ENCODE peak calls at places on chromosome 15, in six cellular contexts. One of them, this sample, is unnamed.
A peak's percentile ranks its signal among the peaks of the same experiment; 100 is the strongest.

GRCh38 chr15:74749832-74750231 is 1.2 kb downstream of the CYP1A2 start:
- DNase-seq in mesenchymal stem cell: no peak
- DNase-seq in neuronal stem cell: no peak
- DNase-seq in IMR-90: no peak
- DNase-seq in H1: no peak
- DNase-seq in trophoblast cell: no peak
- DNase-seq in this sample: no peak

GRCh38 chr15:76289582-76289981 is 21.7 kb downstream of the ETFA start:
- DNase-seq in neuronal stem cell: no peak
- DNase-seq in IMR-90: no peak
- DNase-seq in mesenchymal stem cell: no peak
- DNase-seq in trophoblast cell: peak; percentile 82
- DNase-seq in H1: no peak
- DNase-seq in this sample: no peak

GRCh38 chr15:50353251-50353998 is 1.6 kb downstream of the GABPB1 start:
- DNase-seq in IMR-90: peak; percentile 95
- DNase-seq in neuronal stem cell: no peak
- DNase-seq in mesenchymal stem cell: peak; percentile 93
- DNase-seq in H1: no peak
- DNase-seq in trophoblast cell: peak; percentile 79
- DNase-seq in this sample: no peak

GRCh38 chr15:49902791-49903481 is 216.1 kb downstream of the ATP8B4 start:
- DNase-seq in mesenchymal stem cell: peak; percentile 65
- DNase-seq in IMR-90: peak; percentile 66
- DNase-seq in trophoblast cell: no peak
- DNase-seq in H1: no peak
- DNase-seq in neuronal stem cell: no peak
- DNase-seq in this sample: no peak

GRCh38 chr15:95872366-95872771 is 458.1 kb upstream of the NR2F2 start:
- DNase-seq in trophoblast cell: peak; percentile 95
- DNase-seq in mesenchymal stem cell: peak; percentile 38
- DNase-seq in H1: no peak
- DNase-seq in IMR-90: peak; percentile 82
- DNase-seq in neuronal stem cell: no peak
- DNase-seq in this sample: no peak

GRCh38 chr15:97446138-97446537 is 514.4 kb upstream of the ARRDC4 start:
- DNase-seq in mesenchymal stem cell: no peak
- DNase-seq in H1: no peak
- DNase-seq in trophoblast cell: peak; percentile 21
- DNase-seq in neuronal stem cell: no peak
- DNase-seq in IMR-90: no peak
- DNase-seq in this sample: peak; percentile 27

GRCh38 chr15:98743177-98743576 is 94.8 kb downstream of the IGF1R start:
- DNase-seq in neuronal stem cell: no peak
- DNase-seq in trophoblast cell: no peak
- DNase-seq in IMR-90: no peak
- DNase-seq in mesenchymal stem cell: no peak
- DNase-seq in H1: no peak
- DNase-seq in this sample: no peak

GRCh38 chr15:47715856-47716445 is 1.4 kb upstream of the SEMA6D start:
- DNase-seq in trophoblast cell: no peak
- DNase-seq in mesenchymal stem cell: peak; percentile 15
- DNase-seq in neuronal stem cell: peak; percentile 27
- DNase-seq in IMR-90: peak; percentile 47
- DNase-seq in H1: no peak
- DNase-seq in this sample: no peak

GRCh38 chr15:70053006-70053702 is 44.6 kb downstream of the TLE3 start:
- DNase-seq in mesenchymal stem cell: no peak
- DNase-seq in neuronal stem cell: no peak
- DNase-seq in IMR-90: no peak
- DNase-seq in H1: no peak
- DNase-seq in trophoblast cell: no peak
- DNase-seq in this sample: no peak

GRCh38 chr15:87619161-87619960 is 637.2 kb downstream of the NTRK3 start:
- DNase-seq in H1: no peak
- DNase-seq in mesenchymal stem cell: peak; percentile 81
- DNase-seq in IMR-90: peak; percentile 44
- DNase-seq in neuronal stem cell: no peak
- DNase-seq in trophoblast cell: peak; percentile 80
- DNase-seq in this sample: no peak

GRCh38 chr15:55289011-55289572 is 521 bp downstream of the RAB27A start:
- DNase-seq in trophoblast cell: peak; percentile 63
- DNase-seq in IMR-90: peak; percentile 39
- DNase-seq in neuronal stem cell: peak; percentile 23
- DNase-seq in mesenchymal stem cell: peak; percentile 80
- DNase-seq in H1: peak; percentile 60
- DNase-seq in this sample: peak; percentile 47

GRCh38 chr15:95715919-95716318 is 614.6 kb upstream of the NR2F2 start:
- DNase-seq in neuronal stem cell: peak; percentile 18
- DNase-seq in trophoblast cell: no peak
- DNase-seq in mesenchymal stem cell: no peak
- DNase-seq in H1: no peak
- DNase-seq in IMR-90: no peak
- DNase-seq in this sample: no peak

GRCh38 chr15:99704444-99704838 is 28.8 kb downstream of the LYSMD4 start:
- DNase-seq in neuronal stem cell: peak; percentile 65
- DNase-seq in mesenchymal stem cell: peak; percentile 91
- DNase-seq in trophoblast cell: peak; percentile 98
- DNase-seq in H1: no peak
- DNase-seq in IMR-90: peak; percentile 90
- DNase-seq in this sample: no peak

GRCh38 chr15:89899951-89900567 is 6.3 kb upstream of the AP3S2 start:
- DNase-seq in IMR-90: no peak
- DNase-seq in neuronal stem cell: no peak
- DNase-seq in trophoblast cell: no peak
- DNase-seq in mesenchymal stem cell: no peak
- DNase-seq in H1: no peak
- DNase-seq in this sample: no peak

GRCh38 chr15:67501177-67501835 is 19.6 kb upstream of the C15orf61 start:
- DNase-seq in neuronal stem cell: no peak
- DNase-seq in IMR-90: peak; percentile 54
- DNase-seq in mesenchymal stem cell: peak; percentile 26
- DNase-seq in trophoblast cell: peak; percentile 1
- DNase-seq in H1: no peak
- DNase-seq in this sample: no peak

GRCh38 chr15:42110367-42110766 is 16.0 kb upstream of the PLA2G4D start:
- DNase-seq in H1: no peak
- DNase-seq in neuronal stem cell: no peak
- DNase-seq in IMR-90: no peak
- DNase-seq in mesenchymal stem cell: no peak
- DNase-seq in trophoblast cell: no peak
- DNase-seq in this sample: no peak

GRCh38 chr15:38564557-38565286 is at the start of gene RASGRP1:
- DNase-seq in mesenchymal stem cell: peak; percentile 53
- DNase-seq in IMR-90: peak; percentile 56
- DNase-seq in neuronal stem cell: peak; percentile 66
- DNase-seq in H1: peak; percentile 80
- DNase-seq in trophoblast cell: peak; percentile 69
- DNase-seq in this sample: peak; percentile 78

GRCh38 chr15:74432968-74433591 is 678 bp downstream of the SEMA7A start:
- DNase-seq in trophoblast cell: no peak
- DNase-seq in IMR-90: no peak
- DNase-seq in mesenchymal stem cell: no peak
- DNase-seq in H1: no peak
- DNase-seq in neuronal stem cell: no peak
- DNase-seq in this sample: no peak

GRCh38 chr15:71275098-71275497 is 159.8 kb downstream of the THSD4 start:
- DNase-seq in trophoblast cell: peak; percentile 48
- DNase-seq in IMR-90: peak; percentile 92
- DNase-seq in H1: no peak
- DNase-seq in mesenchymal stem cell: peak; percentile 78
- DNase-seq in neuronal stem cell: no peak
- DNase-seq in this sample: no peak

GRCh38 chr15:59896652-59897051 is 107.5 kb upstream of the FOXB1 start:
- DNase-seq in H1: no peak
- DNase-seq in trophoblast cell: no peak
- DNase-seq in neuronal stem cell: no peak
- DNase-seq in IMR-90: no peak
- DNase-seq in mesenchymal stem cell: no peak
- DNase-seq in this sample: no peak

GRCh38 chr15:58453931-58454793 is 22.4 kb downstream of the LIPC start:
- DNase-seq in IMR-90: no peak
- DNase-seq in H1: no peak
- DNase-seq in mesenchymal stem cell: no peak
- DNase-seq in trophoblast cell: no peak
- DNase-seq in neuronal stem cell: no peak
- DNase-seq in this sample: no peak

GRCh38 chr15:68654786-68655560 is 76.2 kb downstream of the CORO2B start:
- DNase-seq in neuronal stem cell: no peak
- DNase-seq in H1: no peak
- DNase-seq in trophoblast cell: no peak
- DNase-seq in mesenchymal stem cell: no peak
- DNase-seq in IMR-90: no peak
- DNase-seq in this sample: no peak

GRCh38 chr15:88604381-88604951 is 16.7 kb upstream of the AEN start:
- DNase-seq in trophoblast cell: no peak
- DNase-seq in IMR-90: no peak
- DNase-seq in neuronal stem cell: no peak
- DNase-seq in mesenchymal stem cell: no peak
- DNase-seq in H1: no peak
- DNase-seq in this sample: no peak

GRCh38 chr15:90145259-90145658 is 43.0 kb upstream of the IDH2 start:
- DNase-seq in H1: no peak
- DNase-seq in trophoblast cell: no peak
- DNase-seq in IMR-90: no peak
- DNase-seq in mesenchymal stem cell: no peak
- DNase-seq in neuronal stem cell: no peak
- DNase-seq in this sample: no peak

GRCh38 chr15:101062471-101063171 is 143.5 kb downstream of the LRRK1 start:
- DNase-seq in mesenchymal stem cell: no peak
- DNase-seq in H1: no peak
- DNase-seq in IMR-90: no peak
- DNase-seq in trophoblast cell: no peak
- DNase-seq in neuronal stem cell: no peak
- DNase-seq in this sample: peak; percentile 82
- H3K14ac ChIP-seq in mesenchymal stem cell: no peak overlapping the region
- H3K14ac ChIP-seq in H1: no peak overlapping the region
- H3K14ac ChIP-seq in IMR-90: no peak overlapping the region
- H3K14ac ChIP-seq in trophoblast cell: no peak overlapping the region
- H3K14ac ChIP-seq in neuronal stem cell: no peak overlapping the region
- H3K14ac ChIP-seq in this sample: no peak overlapping the region

GRCh38 chr15:85380860-85381535 is 595 bp downstream of the AKAP13 start:
- DNase-seq in trophoblast cell: peak; percentile 56
- DNase-seq in neuronal stem cell: peak; percentile 65
- DNase-seq in H1: peak; percentile 67
- DNase-seq in mesenchymal stem cell: peak; percentile 54
- DNase-seq in IMR-90: no peak
- DNase-seq in this sample: no peak

GRCh38 chr15:85379403-85380131 is 836 bp upstream of the AKAP13 start:
- DNase-seq in H1: no peak
- DNase-seq in IMR-90: no peak
- DNase-seq in mesenchymal stem cell: peak; percentile 45
- DNase-seq in trophoblast cell: peak; percentile 24
- DNase-seq in neuronal stem cell: no peak
- DNase-seq in this sample: no peak

GRCh38 chr15:85377986-85378385 is 2.4 kb upstream of the AKAP13 start:
- DNase-seq in H1: no peak
- DNase-seq in IMR-90: no peak
- DNase-seq in neuronal stem cell: no peak
- DNase-seq in mesenchymal stem cell: no peak
- DNase-seq in trophoblast cell: no peak
- DNase-seq in this sample: no peak

GRCh38 chr15:85381850-85382751 is 1.7 kb downstream of the AKAP13 start:
- DNase-seq in IMR-90: no peak
- DNase-seq in neuronal stem cell: no peak
- DNase-seq in mesenchymal stem cell: peak; percentile 74
- DNase-seq in H1: no peak
- DNase-seq in trophoblast cell: peak; percentile 30
- DNase-seq in this sample: no peak

GRCh38 chr15:85380217-85380859 is at the start of gene AKAP13:
- DNase-seq in neuronal stem cell: peak; percentile 98
- DNase-seq in IMR-90: peak; percentile 99
- DNase-seq in mesenchymal stem cell: peak; percentile 99
- DNase-seq in H1: peak; percentile 86
- DNase-seq in trophoblast cell: peak; percentile 99
- DNase-seq in this sample: peak; percentile 100
- H4K8ac ChIP-seq in neuronal stem cell: no peak within 1 kb of the TSS
- H4K8ac ChIP-seq in IMR-90: peak within 1 kb of the TSS; percentile 87
- H4K8ac ChIP-seq in mesenchymal stem cell: peak within 1 kb of the TSS; percentile 83
- H4K8ac ChIP-seq in H1: peak within 1 kb of the TSS; percentile 96
- H4K8ac ChIP-seq in trophoblast cell: peak within 1 kb of the TSS; percentile 87
- H4K8ac ChIP-seq in this sample: no peak within 1 kb of the TSS

DNA sequence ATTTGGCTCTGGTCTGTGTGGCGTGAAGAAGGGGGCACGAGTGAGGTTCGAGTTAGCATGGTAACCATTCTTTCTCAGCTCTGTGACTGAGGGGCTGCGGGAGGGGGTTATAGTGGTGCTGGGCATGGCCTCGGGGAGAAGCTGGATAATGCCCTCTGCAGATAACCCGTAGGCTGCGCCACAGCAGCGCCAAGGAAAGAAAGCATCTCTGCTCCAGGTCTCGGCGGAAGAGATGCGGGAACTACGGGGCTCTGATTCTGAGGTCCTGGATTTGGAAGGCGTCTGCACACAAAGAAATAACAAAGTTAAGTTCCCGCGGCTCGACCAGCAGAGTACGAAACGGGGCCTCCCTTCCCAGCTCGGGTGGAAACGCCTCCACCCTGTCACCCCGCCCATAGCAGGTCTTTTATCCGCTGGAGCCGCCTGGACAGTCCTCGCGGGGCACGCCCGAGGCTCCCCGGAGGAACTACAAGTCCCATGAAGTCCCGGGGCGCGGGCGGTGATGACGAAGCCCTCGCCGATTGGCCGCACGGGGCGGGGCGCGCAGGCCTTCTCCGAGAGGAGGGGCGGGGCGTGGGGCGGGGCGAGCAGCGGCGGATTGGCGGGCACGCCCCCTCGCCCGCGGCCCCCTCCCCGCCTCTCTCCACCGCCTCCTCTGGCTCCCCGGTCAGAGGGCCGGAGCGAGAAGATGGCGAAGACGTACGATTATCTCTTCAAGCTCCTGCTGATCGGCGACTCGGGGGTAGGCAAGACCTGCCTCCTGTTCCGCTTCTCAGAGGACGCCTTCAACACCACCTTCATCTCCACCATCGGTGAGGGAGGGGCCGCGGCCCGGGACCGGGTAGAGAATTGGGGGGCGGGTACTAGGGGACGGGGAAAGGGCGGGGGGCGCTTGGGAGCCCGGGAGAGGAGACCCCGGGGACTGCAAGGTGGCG is at the start of gene RAB8B:
- DNase-seq in neuronal stem cell: peak; percentile 98
- DNase-seq in IMR-90: peak; percentile 94
- DNase-seq in mesenchymal stem cell: peak; percentile 95
- DNase-seq in H1: peak; percentile 98
- DNase-seq in trophoblast cell: peak; percentile 99
- DNase-seq in this sample: peak; percentile 98
- H3K18ac ChIP-seq in neuronal stem cell: peak within 1 kb of the TSS; percentile 93
- H3K18ac ChIP-seq in IMR-90: peak within 1 kb of the TSS; percentile 85
- H3K18ac ChIP-seq in mesenchymal stem cell: peak within 1 kb of the TSS; percentile 70
- H3K18ac ChIP-seq in H1: peak within 1 kb of the TSS; percentile 93
- H3K18ac ChIP-seq in trophoblast cell: peak within 1 kb of the TSS; percentile 92
- H3K18ac ChIP-seq in this sample: peak within 1 kb of the TSS; percentile 36

DNA sequence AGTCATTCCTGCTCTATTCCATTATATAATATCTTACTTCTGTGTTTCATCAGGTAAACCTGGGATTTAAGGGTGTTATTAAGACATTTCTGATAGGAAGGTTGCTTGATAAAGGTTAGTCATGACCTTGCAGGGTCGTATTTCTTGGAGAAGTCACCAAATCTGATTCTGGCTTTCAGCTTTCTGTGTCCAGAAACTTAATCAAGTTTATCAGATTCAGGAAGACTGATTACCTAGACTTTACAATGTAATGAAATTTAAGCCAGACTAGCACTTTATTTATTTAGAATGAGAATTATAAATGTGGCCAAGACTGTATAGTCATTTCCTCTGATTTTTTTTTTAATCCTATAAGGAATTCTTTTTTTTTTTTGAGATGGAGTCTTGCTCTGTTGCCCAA is 81.9 kb downstream of the NEO1 start:
- DNase-seq in IMR-90: no peak
- DNase-seq in trophoblast cell: no peak
- DNase-seq in neuronal stem cell: no peak
- DNase-seq in H1: no peak
- DNase-seq in mesenchymal stem cell: no peak
- DNase-seq in this sample: no peak
- H3K14ac ChIP-seq in IMR-90: no peak overlapping the region
- H3K14ac ChIP-seq in trophoblast cell: no peak overlapping the region
- H3K14ac ChIP-seq in neuronal stem cell: no peak overlapping the region
- H3K14ac ChIP-seq in H1: no peak overlapping the region
- H3K14ac ChIP-seq in mesenchymal stem cell: no peak overlapping the region
- H3K14ac ChIP-seq in this sample: no peak overlapping the region

This sample was measured in H9.